ENCODE peak calls at places on chromosomes 16 and 17, in seven cellular contexts. One of them, this sample, is unnamed.

GRCh38 chr16:30896203-30896889 is at the start of gene CTF1:
- DNase-seq in glomerular endothelial cell: no peak
- DNase-seq in RWPE1: peak
- DNase-seq in neural crest cell: peak
- DNase-seq in NCI-H1694: no peak
- DNase-seq in activated T-cell treated with anti-CD3 and anti-CD28 coated beads, Interleukin-2, amount 50 U/mL, for 72 hours: no peak
- DNase-seq in pancreas: peak
- DNase-seq in this sample: no peak

GRCh38 chr16:2160915-2161551 is 5.5 kb downstream of the TRAF7 start:
- DNase-seq in activated T-cell treated with anti-CD3 and anti-CD28 coated beads, Interleukin-2, amount 50 U/mL, for 72 hours: no peak
- DNase-seq in pancreas: no peak
- DNase-seq in RWPE1: no peak
- DNase-seq in NCI-H1694: no peak
- DNase-seq in neural crest cell: no peak
- DNase-seq in glomerular endothelial cell: no peak
- DNase-seq in this sample: no peak

GRCh38 chr17:6070895-6071511 is 824 bp downstream of the WSCD1 start:
- DNase-seq in RWPE1: no peak
- DNase-seq in pancreas: no peak
- DNase-seq in neural crest cell: peak
- DNase-seq in activated T-cell treated with anti-CD3 and anti-CD28 coated beads, Interleukin-2, amount 50 U/mL, for 72 hours: peak
- DNase-seq in glomerular endothelial cell: no peak
- DNase-seq in NCI-H1694: no peak
- DNase-seq in this sample: no peak

GRCh38 chr16:84543931-84544776 is 39.7 kb upstream of the MEAK7 start:
- DNase-seq in NCI-H1694: no peak
- DNase-seq in activated T-cell treated with anti-CD3 and anti-CD28 coated beads, Interleukin-2, amount 50 U/mL, for 72 hours: no peak
- DNase-seq in neural crest cell: no peak
- DNase-seq in RWPE1: no peak
- DNase-seq in pancreas: no peak
- DNase-seq in glomerular endothelial cell: no peak
- DNase-seq in this sample: peak

GRCh38 chr16:4409081-4409932 is 7.1 kb downstream of the CORO7 start:
- DNase-seq in glomerular endothelial cell: no peak
- DNase-seq in pancreas: no peak
- DNase-seq in NCI-H1694: peak
- DNase-seq in activated T-cell treated with anti-CD3 and anti-CD28 coated beads, Interleukin-2, amount 50 U/mL, for 72 hours: no peak
- DNase-seq in neural crest cell: no peak
- DNase-seq in RWPE1: peak
- DNase-seq in this sample: no peak

GRCh38 chr17:68356520-68356919 is 65.2 kb downstream of the ARSG start:
- DNase-seq in glomerular endothelial cell: no peak
- DNase-seq in pancreas: no peak
- DNase-seq in activated T-cell treated with anti-CD3 and anti-CD28 coated beads, Interleukin-2, amount 50 U/mL, for 72 hours: peak
- DNase-seq in NCI-H1694: no peak
- DNase-seq in neural crest cell: no peak
- DNase-seq in RWPE1: no peak
- DNase-seq in this sample: peak

GRCh38 chr17:50569592-50569991 is 9.1 kb downstream of the CACNA1G start:
- DNase-seq in pancreas: no peak
- DNase-seq in glomerular endothelial cell: no peak
- DNase-seq in RWPE1: no peak
- DNase-seq in NCI-H1694: no peak
- DNase-seq in neural crest cell: no peak
- DNase-seq in activated T-cell treated with anti-CD3 and anti-CD28 coated beads, Interleukin-2, amount 50 U/mL, for 72 hours: no peak
- DNase-seq in this sample: no peak

GRCh38 chr16:57192720-57193486 is 6.8 kb downstream of the RSPRY1 start:
- DNase-seq in activated T-cell treated with anti-CD3 and anti-CD28 coated beads, Interleukin-2, amount 50 U/mL, for 72 hours: no peak
- DNase-seq in glomerular endothelial cell: no peak
- DNase-seq in RWPE1: no peak
- DNase-seq in NCI-H1694: no peak
- DNase-seq in pancreas: no peak
- DNase-seq in neural crest cell: no peak
- DNase-seq in this sample: no peak

GRCh38 chr17:49959183-49959935 is 9.6 kb upstream of the DLX4 start:
- DNase-seq in neural crest cell: no peak
- DNase-seq in NCI-H1694: no peak
- DNase-seq in glomerular endothelial cell: no peak
- DNase-seq in RWPE1: peak
- DNase-seq in pancreas: no peak
- DNase-seq in activated T-cell treated with anti-CD3 and anti-CD28 coated beads, Interleukin-2, amount 50 U/mL, for 72 hours: no peak
- DNase-seq in this sample: no peak

GRCh38 chr16:80477838-80478237 is 63.0 kb upstream of the DYNLRB2 start:
- DNase-seq in neural crest cell: no peak
- DNase-seq in pancreas: no peak
- DNase-seq in RWPE1: no peak
- DNase-seq in NCI-H1694: no peak
- DNase-seq in glomerular endothelial cell: no peak
- DNase-seq in activated T-cell treated with anti-CD3 and anti-CD28 coated beads, Interleukin-2, amount 50 U/mL, for 72 hours: no peak
- DNase-seq in this sample: no peak

GRCh38 chr17:10003705-10004104 is 98.6 kb upstream of the RCVRN start:
- DNase-seq in NCI-H1694: no peak
- DNase-seq in activated T-cell treated with anti-CD3 and anti-CD28 coated beads, Interleukin-2, amount 50 U/mL, for 72 hours: no peak
- DNase-seq in pancreas: peak
- DNase-seq in RWPE1: no peak
- DNase-seq in neural crest cell: no peak
- DNase-seq in glomerular endothelial cell: no peak
- DNase-seq in this sample: no peak

GRCh38 chr16:22813223-22813945 is 578 bp upstream of the HS3ST2 start:
- DNase-seq in NCI-H1694: no peak
- DNase-seq in pancreas: peak
- DNase-seq in glomerular endothelial cell: no peak
- DNase-seq in RWPE1: peak
- DNase-seq in neural crest cell: peak
- DNase-seq in activated T-cell treated with anti-CD3 and anti-CD28 coated beads, Interleukin-2, amount 50 U/mL, for 72 hours: peak
- DNase-seq in this sample: peak

GRCh38 chr17:66514227-66514806 is 211.9 kb downstream of the PRKCA start:
- DNase-seq in neural crest cell: no peak
- DNase-seq in NCI-H1694: no peak
- DNase-seq in activated T-cell treated with anti-CD3 and anti-CD28 coated beads, Interleukin-2, amount 50 U/mL, for 72 hours: peak
- DNase-seq in pancreas: no peak
- DNase-seq in RWPE1: no peak
- DNase-seq in glomerular endothelial cell: no peak
- DNase-seq in this sample: peak

GRCh38 chr16:17211797-17212196 is 259.0 kb downstream of the XYLT1 start:
- DNase-seq in glomerular endothelial cell: no peak
- DNase-seq in RWPE1: no peak
- DNase-seq in NCI-H1694: no peak
- DNase-seq in activated T-cell treated with anti-CD3 and anti-CD28 coated beads, Interleukin-2, amount 50 U/mL, for 72 hours: peak
- DNase-seq in neural crest cell: no peak
- DNase-seq in pancreas: no peak
- DNase-seq in this sample: peak

GRCh38 chr17:39225308-39225973 is at the start of gene STAC2:
- DNase-seq in activated T-cell treated with anti-CD3 and anti-CD28 coated beads, Interleukin-2, amount 50 U/mL, for 72 hours: no peak
- DNase-seq in RWPE1: no peak
- DNase-seq in neural crest cell: no peak
- DNase-seq in pancreas: no peak
- DNase-seq in NCI-H1694: no peak
- DNase-seq in glomerular endothelial cell: no peak
- DNase-seq in this sample: no peak

GRCh38 chr16:22912654-22913053 is 98.7 kb downstream of the HS3ST2 start:
- DNase-seq in neural crest cell: no peak
- DNase-seq in RWPE1: no peak
- DNase-seq in NCI-H1694: no peak
- DNase-seq in activated T-cell treated with anti-CD3 and anti-CD28 coated beads, Interleukin-2, amount 50 U/mL, for 72 hours: no peak
- DNase-seq in glomerular endothelial cell: no peak
- DNase-seq in pancreas: no peak
- DNase-seq in this sample: no peak

GRCh38 chr17:33084755-33085154 is 93.1 kb downstream of the SPACA3 start:
- DNase-seq in NCI-H1694: no peak
- DNase-seq in RWPE1: no peak
- DNase-seq in activated T-cell treated with anti-CD3 and anti-CD28 coated beads, Interleukin-2, amount 50 U/mL, for 72 hours: no peak
- DNase-seq in pancreas: no peak
- DNase-seq in neural crest cell: no peak
- DNase-seq in glomerular endothelial cell: no peak
- DNase-seq in this sample: no peak

GRCh38 chr17:59331929-59332889 is 754 bp downstream of the YPEL2 start:
- DNase-seq in RWPE1: no peak
- DNase-seq in NCI-H1694: no peak
- DNase-seq in neural crest cell: no peak
- DNase-seq in pancreas: peak
- DNase-seq in activated T-cell treated with anti-CD3 and anti-CD28 coated beads, Interleukin-2, amount 50 U/mL, for 72 hours: peak
- DNase-seq in glomerular endothelial cell: no peak
- DNase-seq in this sample: peak

GRCh38 chr17:68378202-68379149 is 78.8 kb downstream of the WIPI1 start:
- DNase-seq in RWPE1: peak
- DNase-seq in neural crest cell: peak
- DNase-seq in NCI-H1694: no peak
- DNase-seq in glomerular endothelial cell: no peak
- DNase-seq in activated T-cell treated with anti-CD3 and anti-CD28 coated beads, Interleukin-2, amount 50 U/mL, for 72 hours: no peak
- DNase-seq in pancreas: peak
- DNase-seq in this sample: no peak

GRCh38 chr16:7888421-7888820 is 555.8 kb downstream of the RBFOX1 start:
- DNase-seq in neural crest cell: no peak
- DNase-seq in glomerular endothelial cell: no peak
- DNase-seq in activated T-cell treated with anti-CD3 and anti-CD28 coated beads, Interleukin-2, amount 50 U/mL, for 72 hours: no peak
- DNase-seq in pancreas: no peak
- DNase-seq in RWPE1: no peak
- DNase-seq in NCI-H1694: no peak
- DNase-seq in this sample: no peak

GRCh38 chr17:12789075-12789975 is at the start of gene ARHGAP44:
- DNase-seq in activated T-cell treated with anti-CD3 and anti-CD28 coated beads, Interleukin-2, amount 50 U/mL, for 72 hours: peak
- DNase-seq in neural crest cell: peak
- DNase-seq in pancreas: peak
- DNase-seq in glomerular endothelial cell: no peak
- DNase-seq in NCI-H1694: no peak
- DNase-seq in RWPE1: peak
- DNase-seq in this sample: peak

GRCh38 chr17:42142371-42142896 is 12.4 kb downstream of the RAB5C start:
- DNase-seq in pancreas: no peak
- DNase-seq in NCI-H1694: no peak
- DNase-seq in neural crest cell: no peak
- DNase-seq in activated T-cell treated with anti-CD3 and anti-CD28 coated beads, Interleukin-2, amount 50 U/mL, for 72 hours: no peak
- DNase-seq in glomerular endothelial cell: no peak
- DNase-seq in RWPE1: no peak
- DNase-seq in this sample: no peak

This sample was measured in T-helper 2 cell treated with Interferon-gamma antibody and Interleukin-4, amounts not matched to agents 5 μg/mL and 100 μg/mL, for 36 hours.